ENCODE peak calls at places on chromosomes 13 and 19, in eight cellular contexts. One of them, this sample, is unnamed.

GRCh38 chr13:73943137-73943964 is 190.9 kb downstream of the KLF12 start:
- DNase-seq in GM12878: no peak
- DNase-seq in ovary: no peak
- DNase-seq in naive thymus-derived CD4-positive, alpha-beta T cell: peak; percentile 38
- DNase-seq in A673: no peak
- DNase-seq in aorta: no peak
- DNase-seq in CD8-positive, alpha-beta memory T cell: no peak
- DNase-seq in CD4-positive, CD25-positive, alpha-beta regulatory T cell: peak; percentile 70
- DNase-seq in this sample: peak; percentile 60

GRCh38 chr13:85312071-85312470 is 487.1 kb downstream of the SLITRK6 start:
- DNase-seq in GM12878: no peak
- DNase-seq in ovary: no peak
- DNase-seq in naive thymus-derived CD4-positive, alpha-beta T cell: no peak
- DNase-seq in A673: no peak
- DNase-seq in aorta: no peak
- DNase-seq in CD8-positive, alpha-beta memory T cell: no peak
- DNase-seq in CD4-positive, CD25-positive, alpha-beta regulatory T cell: no peak
- DNase-seq in this sample: no peak

GRCh38 chr13:51833980-51834379 is 11.0 kb downstream of the TMEM272 start:
- DNase-seq in GM12878: no peak
- DNase-seq in ovary: no peak
- DNase-seq in naive thymus-derived CD4-positive, alpha-beta T cell: no peak
- DNase-seq in A673: no peak
- DNase-seq in aorta: no peak
- DNase-seq in CD8-positive, alpha-beta memory T cell: no peak
- DNase-seq in CD4-positive, CD25-positive, alpha-beta regulatory T cell: no peak
- DNase-seq in this sample: no peak

GRCh38 chr13:42808572-42808971 is 27.2 kb downstream of the FAM216B start:
- DNase-seq in GM12878: no peak
- DNase-seq in ovary: no peak
- DNase-seq in naive thymus-derived CD4-positive, alpha-beta T cell: no peak
- DNase-seq in A673: no peak
- DNase-seq in aorta: no peak
- DNase-seq in CD8-positive, alpha-beta memory T cell: no peak
- DNase-seq in CD4-positive, CD25-positive, alpha-beta regulatory T cell: no peak
- DNase-seq in this sample: no peak

GRCh38 chr13:39405107-39405506 is 197.9 kb downstream of the LHFPL6 start:
- DNase-seq in GM12878: no peak
- DNase-seq in ovary: no peak
- DNase-seq in naive thymus-derived CD4-positive, alpha-beta T cell: no peak
- DNase-seq in A673: peak; percentile 46
- DNase-seq in aorta: no peak
- DNase-seq in CD8-positive, alpha-beta memory T cell: no peak
- DNase-seq in CD4-positive, CD25-positive, alpha-beta regulatory T cell: no peak
- DNase-seq in this sample: no peak

GRCh38 chr13:93226623-93227279 is at the start of gene GPC6:
- DNase-seq in GM12878: no peak
- DNase-seq in ovary: peak; percentile 58
- DNase-seq in naive thymus-derived CD4-positive, alpha-beta T cell: no peak
- DNase-seq in A673: peak; percentile 95
- DNase-seq in aorta: peak; percentile 52
- DNase-seq in CD8-positive, alpha-beta memory T cell: no peak
- DNase-seq in CD4-positive, CD25-positive, alpha-beta regulatory T cell: no peak
- DNase-seq in this sample: no peak

GRCh38 chr19:9941236-9941635 is 4.9 kb upstream of the OLFM2 start:
- DNase-seq in GM12878: no peak
- DNase-seq in ovary: no peak
- DNase-seq in naive thymus-derived CD4-positive, alpha-beta T cell: no peak
- DNase-seq in A673: no peak
- DNase-seq in aorta: no peak
- DNase-seq in CD8-positive, alpha-beta memory T cell: no peak
- DNase-seq in CD4-positive, CD25-positive, alpha-beta regulatory T cell: no peak
- DNase-seq in this sample: no peak

GRCh38 chr13:29935309-29935981 is 85.0 kb upstream of the UBL3 start:
- DNase-seq in GM12878: peak; percentile 74
- DNase-seq in ovary: no peak
- DNase-seq in naive thymus-derived CD4-positive, alpha-beta T cell: peak; percentile 84
- DNase-seq in A673: no peak
- DNase-seq in aorta: peak; percentile 63
- DNase-seq in CD8-positive, alpha-beta memory T cell: peak; percentile 46
- DNase-seq in CD4-positive, CD25-positive, alpha-beta regulatory T cell: peak; percentile 97
- DNase-seq in this sample: peak; percentile 49

GRCh38 chr13:97726664-97727235 is 226.7 kb upstream of the IPO5 start:
- DNase-seq in GM12878: no peak
- DNase-seq in ovary: no peak
- DNase-seq in naive thymus-derived CD4-positive, alpha-beta T cell: no peak
- DNase-seq in A673: peak; percentile 40
- DNase-seq in aorta: no peak
- DNase-seq in CD8-positive, alpha-beta memory T cell: no peak
- DNase-seq in CD4-positive, CD25-positive, alpha-beta regulatory T cell: no peak
- DNase-seq in this sample: no peak

DNA sequence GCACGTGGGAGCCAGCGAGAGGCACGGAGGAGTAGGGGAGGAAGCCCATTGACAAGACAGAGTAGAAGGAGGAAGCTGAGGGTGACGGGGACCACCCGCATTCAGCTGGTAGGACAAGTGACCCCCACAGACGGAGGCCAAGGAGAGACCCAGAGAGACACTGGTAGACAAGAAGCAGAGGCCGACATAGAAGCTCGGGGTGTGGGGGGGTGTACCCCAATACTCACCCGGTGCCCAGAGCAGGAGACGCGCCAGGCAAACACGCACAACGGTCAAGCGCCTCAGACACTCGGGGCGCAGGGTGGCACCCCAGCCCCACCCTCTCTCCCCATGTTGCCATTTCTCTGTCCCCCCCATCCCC is 23.6 kb downstream of the SHANK1 start:
- DNase-seq in GM12878: no peak
- DNase-seq in ovary: no peak
- DNase-seq in naive thymus-derived CD4-positive, alpha-beta T cell: no peak
- DNase-seq in A673: no peak
- DNase-seq in aorta: no peak
- DNase-seq in CD8-positive, alpha-beta memory T cell: no peak
- DNase-seq in CD4-positive, CD25-positive, alpha-beta regulatory T cell: no peak
- DNase-seq in this sample: no peak
- H3K27me3 ChIP-seq in GM12878: no peaks in the 10 kb centered on the region
- H3K27me3 ChIP-seq in ovary: no peaks in the 10 kb centered on the region
- H3K27me3 ChIP-seq in naive thymus-derived CD4-positive, alpha-beta T cell: no peaks in the 10 kb centered on the region
- H3K27me3 ChIP-seq in A673: peaks cover 8% of the 10 kb centered on the region
- H3K27me3 ChIP-seq in aorta: no peaks in the 10 kb centered on the region
- H3K27me3 ChIP-seq in CD8-positive, alpha-beta memory T cell: peaks cover 19% of the 10 kb centered on the region
- H3K27me3 ChIP-seq in CD4-positive, CD25-positive, alpha-beta regulatory T cell: no peaks in the 10 kb centered on the region
- H3K27me3 ChIP-seq in this sample: no peaks in the 10 kb centered on the region

DNA sequence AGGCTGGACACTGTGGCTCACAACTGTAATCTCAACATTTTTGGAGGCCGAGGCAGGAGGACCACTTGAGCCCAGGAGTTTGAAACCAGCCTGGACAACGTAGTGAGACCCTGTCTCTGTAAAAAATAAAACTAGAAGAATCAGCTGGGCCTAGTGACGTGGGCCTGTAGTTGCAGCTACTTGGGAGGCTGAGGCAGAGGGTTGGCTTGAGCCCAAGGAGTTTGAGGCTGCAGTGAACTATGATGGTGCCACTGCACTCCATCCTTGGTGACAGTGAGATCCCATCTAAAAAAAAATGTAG is 1.1 kb downstream of the TLE6 start:
- DNase-seq in GM12878: no peak
- DNase-seq in ovary: no peak
- DNase-seq in naive thymus-derived CD4-positive, alpha-beta T cell: no peak
- DNase-seq in A673: no peak
- DNase-seq in aorta: no peak
- DNase-seq in CD8-positive, alpha-beta memory T cell: no peak
- DNase-seq in CD4-positive, CD25-positive, alpha-beta regulatory T cell: no peak
- DNase-seq in this sample: no peak
- H3K27me3 ChIP-seq in GM12878: no peaks in the 10 kb centered on the region
- H3K27me3 ChIP-seq in ovary: no peaks in the 10 kb centered on the region
- H3K27me3 ChIP-seq in naive thymus-derived CD4-positive, alpha-beta T cell: no peaks in the 10 kb centered on the region
- H3K27me3 ChIP-seq in A673: no peaks in the 10 kb centered on the region
- H3K27me3 ChIP-seq in aorta: no peaks in the 10 kb centered on the region
- H3K27me3 ChIP-seq in CD8-positive, alpha-beta memory T cell: no peaks in the 10 kb centered on the region
- H3K27me3 ChIP-seq in CD4-positive, CD25-positive, alpha-beta regulatory T cell: no peaks in the 10 kb centered on the region
- H3K27me3 ChIP-seq in this sample: no peaks in the 10 kb centered on the region

GRCh38 chr19:39497850-39498261 is 891 bp upstream of the DLL3 start:
- DNase-seq in GM12878: no peak
- DNase-seq in ovary: peak; percentile 35
- DNase-seq in naive thymus-derived CD4-positive, alpha-beta T cell: no peak
- DNase-seq in A673: peak; percentile 65
- DNase-seq in aorta: peak; percentile 55
- DNase-seq in CD8-positive, alpha-beta memory T cell: no peak
- DNase-seq in CD4-positive, CD25-positive, alpha-beta regulatory T cell: no peak
- DNase-seq in this sample: peak; percentile 68
- H3K27me3 ChIP-seq in GM12878: peaks cover 19% of the 10 kb centered on the region
- H3K27me3 ChIP-seq in ovary: peaks cover 4% of the 10 kb centered on the region
- H3K27me3 ChIP-seq in naive thymus-derived CD4-positive, alpha-beta T cell: peaks cover 12% of the 10 kb centered on the region
- H3K27me3 ChIP-seq in A673: peaks cover 20% of the 10 kb centered on the region
- H3K27me3 ChIP-seq in aorta: no peaks in the 10 kb centered on the region
- H3K27me3 ChIP-seq in CD8-positive, alpha-beta memory T cell: peaks cover 25% of the 10 kb centered on the region
- H3K27me3 ChIP-seq in CD4-positive, CD25-positive, alpha-beta regulatory T cell: peaks cover 19% of the 10 kb centered on the region
- H3K27me3 ChIP-seq in this sample: no peaks in the 10 kb centered on the region

DNA sequence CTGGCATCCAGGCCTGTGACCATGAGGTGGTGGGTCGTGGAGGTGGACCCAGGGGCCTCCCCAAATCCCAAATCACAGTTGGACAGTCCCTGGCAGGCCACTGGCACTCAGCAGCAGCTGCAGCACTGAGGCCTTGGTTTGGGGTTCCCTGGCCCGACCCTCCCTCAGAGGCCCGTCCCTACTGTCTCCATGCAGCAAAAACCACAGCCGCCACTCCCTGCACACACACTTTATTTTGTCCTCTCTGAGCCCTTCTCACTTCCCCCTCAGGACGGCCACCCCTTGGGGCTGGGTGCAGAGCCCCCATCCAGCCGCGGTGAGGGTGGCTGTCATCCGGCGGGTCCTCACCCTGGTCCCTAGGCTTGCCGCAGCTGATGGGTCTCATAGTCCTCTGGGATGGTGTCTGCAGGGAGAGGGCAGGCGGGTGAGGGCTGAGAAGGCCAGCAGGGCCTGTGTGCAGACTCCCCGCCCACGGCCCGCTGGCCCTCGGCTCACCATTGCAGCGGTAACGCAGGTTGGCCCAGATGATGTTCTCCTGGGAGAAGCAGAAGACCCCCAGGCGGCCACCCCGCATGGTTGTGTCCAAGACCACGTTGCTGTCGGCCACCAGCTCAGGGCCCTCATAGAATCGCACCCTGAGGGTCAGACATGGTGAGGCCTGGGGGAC is 8.4 kb downstream of the COMP start:
- DNase-seq in GM12878: no peak
- DNase-seq in ovary: no peak
- DNase-seq in naive thymus-derived CD4-positive, alpha-beta T cell: no peak
- DNase-seq in A673: no peak
- DNase-seq in aorta: no peak
- DNase-seq in CD8-positive, alpha-beta memory T cell: no peak
- DNase-seq in CD4-positive, CD25-positive, alpha-beta regulatory T cell: no peak
- DNase-seq in this sample: no peak
- H3K27me3 ChIP-seq in GM12878: no peaks in the 10 kb centered on the region
- H3K27me3 ChIP-seq in ovary: peaks cover under 1% of the 10 kb centered on the region
- H3K27me3 ChIP-seq in naive thymus-derived CD4-positive, alpha-beta T cell: peaks cover 3% of the 10 kb centered on the region
- H3K27me3 ChIP-seq in A673: no peaks in the 10 kb centered on the region
- H3K27me3 ChIP-seq in aorta: no peaks in the 10 kb centered on the region
- H3K27me3 ChIP-seq in CD8-positive, alpha-beta memory T cell: peaks cover 5% of the 10 kb centered on the region
- H3K27me3 ChIP-seq in CD4-positive, CD25-positive, alpha-beta regulatory T cell: no peaks in the 10 kb centered on the region
- H3K27me3 ChIP-seq in this sample: no peaks in the 10 kb centered on the region

This sample was measured in GM06990.